ENCODE peak calls at places on chromosomes 12 and 14, in eight cellular contexts. R, N, E, J, L, X, Y and P are unnamed samples.
A peak's percentile ranks its signal among the peaks of the same experiment; 100 is the strongest.

GRCh38 chr12:101620762-101621133 is 26.0 kb downstream of the MYBPC1 start:
- DNase-seq in Y (no peak), L (no peak), J (no peak), X (no peak), E (no peak), N (no peak), R (no peak), P (no peak)

GRCh38 chr14:25110101-25110500 is 60.2 kb upstream of the STXBP6 start:
- DNase-seq in R (no peak), X (no peak), E (no peak), L (no peak), J (no peak), Y (no peak), N (no peak), P (no peak)

GRCh38 chr12:78331764-78332163 is 501.1 kb downstream of the NAV3 start:
- DNase-seq in N (no peak), J (no peak), Y (no peak), E (no peak), R (no peak), X (no peak), L (no peak), P (no peak)

GRCh38 chr12:32568241-32568640 is 110.9 kb upstream of the DNM1L start:
- DNase-seq in L (no peak), R (peak; percentile 15), Y (no peak), E (no peak), X (no peak), J (no peak), N (no peak), P (no peak)

GRCh38 chr12:127594351-127594970 is 672.5 kb upstream of the TMEM132C start:
- DNase-seq in Y (no peak), L (no peak), J (no peak), E (no peak), X (no peak), R (no peak), N (no peak), P (no peak)

GRCh38 chr14:100438678-100439592 is 115.8 kb downstream of the SLC25A47 start:
- DNase-seq in Y (peak; percentile 48), R (peak; percentile 98), J (no peak), N (no peak), L (no peak), X (peak; percentile 54), E (no peak), P (no peak)

GRCh38 chr12:12428047-12428446 is 71.2 kb downstream of the BORCS5 start:
- DNase-seq in E (no peak), X (no peak), N (no peak), R (no peak), L (no peak), J (no peak), Y (no peak), P (no peak)

GRCh38 chr12:49389092-49389703 is 21.9 kb downstream of the SPATS2 start:
- DNase-seq in R (no peak), Y (no peak), J (peak; percentile 68), L (no peak), X (peak; percentile 32), E (no peak), N (no peak), P (no peak)

GRCh38 chr14:74568896-74569295 is 43.1 kb downstream of the LTBP2 start:
- DNase-seq in Y (no peak), L (no peak), R (no peak), E (no peak), N (no peak), J (peak; percentile 51), X (no peak), P (no peak)

GRCh38 chr14:60310086-60310684 is 61.2 kb downstream of the PPM1A start:
- DNase-seq in N (no peak), J (no peak), L (no peak), R (no peak), Y (no peak), E (no peak), X (no peak), P (no peak)

GRCh38 chr14:87489196-87489819 is 503.7 kb downstream of the GALC start:
- DNase-seq in N (no peak), Y (no peak), X (no peak), R (no peak), L (no peak), J (no peak), E (no peak), P (no peak)

GRCh38 chr12:80504389-80505153 is 60.5 kb downstream of the PTPRQ start:
- DNase-seq in Y (no peak), L (no peak), J (no peak), X (no peak), R (no peak), N (no peak), E (no peak), P (peak; percentile 5)

GRCh38 chr14:64741200-64741599 is 37.0 kb downstream of the PLEKHG3 start:
- DNase-seq in Y (no peak), N (no peak), E (no peak), L (no peak), X (no peak), J (no peak), R (no peak), P (no peak)

GRCh38 chr12:69000540-69001243 is 67.7 kb upstream of the CPM start:
- DNase-seq in R (no peak), X (no peak), J (no peak), E (no peak), N (no peak), Y (no peak), L (no peak), P (no peak)

GRCh38 chr14:96162265-96162664 is 42.4 kb upstream of the BDKRB2 start:
- DNase-seq in J (no peak), L (no peak), Y (no peak), R (no peak), N (peak; percentile 7), E (no peak), X (no peak), P (no peak)
- H3K4me3 ChIP-seq in J (no peak overlapping the region), L (no peak overlapping the region), Y (no peak overlapping the region), R (no peak overlapping the region), N (no peak overlapping the region), E (no peak overlapping the region), X (no peak overlapping the region), P (no peak overlapping the region)

DNA sequence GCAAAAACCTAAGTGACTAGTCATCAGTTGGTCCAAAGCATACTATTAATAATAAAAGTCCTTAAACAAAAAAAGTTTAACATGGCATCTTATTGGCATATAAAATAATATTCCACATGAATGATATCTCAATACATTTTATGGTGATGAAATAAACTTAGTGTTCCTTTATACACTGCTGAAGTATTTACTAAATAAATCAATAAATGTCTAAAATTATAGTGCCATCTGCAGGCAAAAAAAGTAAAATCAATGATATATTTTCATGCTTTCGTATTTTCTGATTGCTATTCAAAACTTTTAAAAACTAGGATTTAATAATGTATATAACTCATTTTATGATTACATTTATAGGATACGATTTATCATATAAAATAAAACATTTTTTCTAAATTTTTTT is 30.5 kb downstream of the PUS7L start:
- DNase-seq in N (no peak), J (no peak), E (no peak), X (no peak), Y (no peak), R (no peak), L (no peak), P (no peak)
- TF ChIP-seq CTCF in N (no peak), J (peak; percentile 21), E (no peak), X (no peak), Y (no peak), R (peak; percentile 32), L (no peak), P (no peak)

GRCh38 chr12:117031843-117032592 is 67.2 kb downstream of the TESC start:
- DNase-seq in Y (peak; percentile 33), E (no peak), X (no peak), R (no peak), L (peak; percentile 22), N (peak; percentile 44), J (no peak), P (no peak)

GRCh38 chr12:117034691-117035090 is 64.5 kb downstream of the TESC start:
- DNase-seq in J (no peak), N (no peak), R (no peak), E (no peak), Y (peak; percentile 58), L (no peak), X (no peak), P (no peak)

GRCh38 chr12:117034249-117034648 is 65.0 kb downstream of the TESC start:
- DNase-seq in E (no peak), L (no peak), X (no peak), N (no peak), J (no peak), Y (peak; percentile 22), R (no peak), P (no peak)

GRCh38 chr12:117032593-117033381 is 66.4 kb downstream of the TESC start:
- DNase-seq in E (no peak), Y (peak; percentile 67), J (no peak), R (no peak), N (peak; percentile 56), L (peak; percentile 65), X (no peak), P (no peak)

DNA sequence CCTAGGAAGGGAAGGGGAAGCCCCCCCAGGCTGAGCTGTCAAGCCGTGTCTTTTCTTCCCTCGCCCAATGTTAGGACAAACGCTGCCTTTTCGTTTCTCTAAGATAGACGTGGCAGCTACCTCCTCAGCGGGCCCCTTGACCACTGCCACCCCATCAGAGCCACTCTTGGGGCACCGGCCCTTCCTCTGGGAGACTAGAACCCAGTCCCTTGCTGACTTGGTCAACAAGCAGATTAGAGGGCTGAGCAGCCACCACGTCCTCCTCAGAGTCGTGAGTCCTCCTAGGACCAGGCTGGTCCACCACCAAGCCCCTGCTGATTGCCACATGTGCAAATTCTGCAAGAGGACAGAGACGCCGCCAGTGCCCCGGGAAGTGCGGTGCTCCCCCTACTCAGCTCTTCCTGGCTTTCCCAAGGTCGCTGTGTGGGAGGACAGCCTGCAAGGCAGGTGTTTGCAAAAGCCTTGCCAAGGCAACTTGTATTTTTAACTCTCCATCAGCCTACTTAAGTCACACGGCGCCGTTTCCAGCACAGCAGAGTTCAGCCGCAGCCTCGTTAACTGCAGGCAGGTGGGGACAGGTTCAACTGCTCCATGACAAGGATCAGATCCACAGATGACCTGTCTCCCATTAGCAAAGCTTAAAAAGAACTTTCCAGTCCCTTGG is 65.7 kb downstream of the TESC start:
- DNase-seq in L (peak; percentile 60), Y (peak; percentile 64), X (no peak), N (no peak), J (no peak), R (no peak), E (no peak), P (no peak)
- H3K4me3 ChIP-seq in L (no peak overlapping the region), Y (no peak overlapping the region), X (no peak overlapping the region), N (no peak overlapping the region), J (no peak overlapping the region), R (no peak overlapping the region), E (no peak overlapping the region), P (no peak overlapping the region)

DNA sequence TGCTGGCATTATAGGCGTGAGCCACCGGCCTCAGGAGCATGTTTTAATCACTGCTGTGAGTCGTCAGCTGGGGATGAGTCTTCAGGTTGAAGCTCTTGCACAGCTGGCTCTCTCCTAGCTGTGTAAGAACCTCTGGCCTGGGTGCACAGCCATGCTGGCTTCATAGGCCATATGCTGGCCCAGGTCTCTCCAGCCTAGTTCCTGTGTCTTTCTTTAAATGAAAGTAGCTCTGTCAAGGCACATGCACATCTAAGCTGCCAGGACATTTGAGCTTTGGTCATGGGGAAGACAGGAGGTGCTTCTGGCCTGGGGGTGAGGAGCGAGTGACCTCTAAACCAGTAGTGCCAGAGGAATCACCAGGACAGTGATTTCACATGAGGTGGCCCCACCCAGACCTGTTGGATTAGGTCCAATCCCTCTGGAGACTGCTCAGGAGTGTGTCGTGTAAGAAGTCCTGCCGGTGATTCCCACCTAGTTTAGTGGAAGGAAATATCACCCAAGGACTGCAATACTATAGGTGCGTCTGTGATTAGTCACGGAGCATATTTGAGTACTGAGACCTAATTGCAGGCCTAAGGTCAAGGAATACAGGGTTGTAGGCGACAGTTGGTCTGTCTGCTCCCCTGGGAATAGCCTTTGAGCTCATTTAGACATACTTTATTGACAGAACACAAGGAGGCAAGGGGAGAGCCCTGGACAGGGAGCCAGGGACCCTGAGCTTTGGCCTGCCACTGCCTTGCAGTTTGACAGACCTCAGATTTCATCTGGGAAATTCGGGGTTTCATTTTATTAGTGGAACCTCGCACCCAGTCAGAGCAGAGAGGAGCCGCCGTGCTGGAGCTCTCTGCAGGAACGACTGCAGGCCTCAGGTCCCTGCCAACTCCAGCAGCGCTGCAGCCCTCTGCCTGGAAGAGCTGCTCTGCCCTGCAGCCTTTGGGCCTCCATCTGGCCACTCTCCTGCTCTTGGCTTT is 67.0 kb downstream of the ANKRD9 start:
- DNase-seq in R (no peak), J (no peak), N (no peak), Y (no peak), E (no peak), X (no peak), L (no peak), P (no peak)
- TF ChIP-seq CTCF in R (no peak), J (no peak), N (no peak), Y (no peak), E (no peak), X (no peak), L (no peak), P (no peak)